ENCODE peak calls at places on chromosomes 12 and 14, in ten cellular contexts. T is WTC11, B is posterior cingulate gyrus, I is T-helper 1 cell, Z is Daoy, N is AG08396, Y is prostate gland, J is neural crest cell, P is cardiac muscle cell, F is ELR. S is an unnamed sample.
A peak's percentile ranks its signal among the peaks of the same experiment; 100 is the strongest.

GRCh38 chr14:51604078-51604477 is 47.6 kb upstream of the FRMD6 start:
- DNase-seq in T (no peak), B (no peak), I (no peak), Z (peak; percentile 32), N (peak; percentile 37), Y (no peak), J (no peak), P (peak; percentile 91), F (peak; percentile 94), S (no peak)

GRCh38 chr14:103070971-103071542 is 13.0 kb upstream of the LBHD2 start:
- DNase-seq in T (no peak), B (peak; percentile 62), I (no peak), Z (no peak), N (no peak), Y (no peak), J (no peak), P (no peak), F (no peak), S (no peak)

GRCh38 chr12:2959194-2959507 is at the start of gene TEAD4:
- DNase-seq in T (peak; percentile 91), B (peak; percentile 77), I (no peak), Z (peak; percentile 94), N (peak; percentile 98), Y (peak; percentile 60), J (peak; percentile 67), P (peak; percentile 89), F (peak; percentile 90), S (no peak)

GRCh38 chr12:105933671-105934665 is 204.8 kb downstream of the NUAK1 start:
- DNase-seq in T (no peak), B (peak; percentile 80), I (no peak), Z (peak; percentile 95), N (peak; percentile 89), Y (peak; percentile 86), J (no peak), P (peak; percentile 95), F (peak; percentile 98), S (no peak)

GRCh38 chr14:76780058-76780345 is 18.7 kb downstream of the VASH1 start:
- DNase-seq in T (no peak), B (no peak), I (no peak), Z (no peak), N (no peak), Y (no peak), J (no peak), P (no peak), F (no peak), S (no peak)

GRCh38 chr12:53775478-53776145 is 23.8 kb upstream of the CISTR start:
- DNase-seq in T (no peak), B (no peak), I (no peak), Z (no peak), N (no peak), Y (peak; percentile 24), J (no peak), P (no peak), F (no peak), S (no peak)

GRCh38 chr14:66043921-66044320 is 442.2 kb upstream of the CCDC196 start:
- DNase-seq in T (no peak), B (no peak), I (no peak), Z (peak; percentile 56), N (no peak), Y (no peak), J (no peak), P (peak; percentile 33), F (peak; percentile 46), S (no peak)

GRCh38 chr12:99984271-99985128 is at the start of gene ANKS1B:
- DNase-seq in T (peak; percentile 70), B (peak; percentile 87), I (no peak), Z (peak; percentile 67), N (peak; percentile 59), Y (peak; percentile 49), J (peak; percentile 51), P (peak; percentile 55), F (peak; percentile 45), S (no peak)

GRCh38 chr14:69268223-69268622 is 8.3 kb downstream of the GALNT16 start:
- DNase-seq in T (no peak), B (no peak), I (no peak), Z (peak; percentile 46), N (peak; percentile 47), Y (no peak), J (no peak), P (peak; percentile 31), F (peak; percentile 70), S (no peak)

GRCh38 chr12:53670308-53670707 is 5.6 kb downstream of the ATP5MC2 start:
- DNase-seq in T (no peak), B (no peak), I (no peak), Z (no peak), N (no peak), Y (no peak), J (no peak), P (peak; percentile 38), F (no peak), S (no peak)

GRCh38 chr14:35369701-35370191 is 34.8 kb downstream of the NFKBIA start:
- DNase-seq in T (no peak), B (no peak), I (no peak), Z (no peak), N (no peak), Y (peak; percentile 49), J (no peak), P (no peak), F (peak; percentile 56), S (no peak)

GRCh38 chr14:62209287-62209899 is 447.2 kb downstream of the SNAPC1 start:
- DNase-seq in T (no peak), B (no peak), I (no peak), Z (peak; percentile 51), N (peak; percentile 23), Y (no peak), J (no peak), P (peak; percentile 92), F (peak; percentile 85), S (no peak)

GRCh38 chr14:64745511-64746041 is 41.4 kb downstream of the PLEKHG3 start:
- DNase-seq in T (no peak), B (peak; percentile 41), I (no peak), Z (no peak), N (peak; percentile 80), Y (no peak), J (no peak), P (peak; percentile 55), F (peak; percentile 19), S (no peak)

GRCh38 chr12:94648578-94648977 is 1.8 kb downstream of the TMCC3 start:
- DNase-seq in T (no peak), B (no peak), I (no peak), Z (no peak), N (no peak), Y (no peak), J (no peak), P (no peak), F (peak; percentile 72), S (no peak)

GRCh38 chr14:96754162-96754844 is 42.9 kb upstream of the VRK1 start:
- DNase-seq in T (no peak), B (no peak), I (no peak), Z (peak; percentile 78), N (no peak), Y (no peak), J (no peak), P (no peak), F (peak; percentile 63), S (no peak)

GRCh38 chr14:31543969-31544799 is 17.0 kb upstream of the NUBPL start:
- DNase-seq in T (no peak), B (no peak), I (no peak), Z (no peak), N (no peak), Y (no peak), J (no peak), P (peak; percentile 27), F (peak; percentile 42), S (no peak)

GRCh38 chr12:6767592-6768384 is 1.6 kb downstream of the PTMS start:
- DNase-seq in T (no peak), B (peak; percentile 88), I (no peak), Z (peak; percentile 49), N (peak; percentile 49), Y (peak; percentile 40), J (no peak), P (peak; percentile 27), F (peak; percentile 47), S (no peak)

GRCh38 chr12:87953257-87953860 is 75.8 kb downstream of the C12orf50 start:
- DNase-seq in T (no peak), B (no peak), I (no peak), Z (peak; percentile 36), N (peak; percentile 33), Y (peak; percentile 15), J (peak; percentile 29), P (peak; percentile 68), F (peak; percentile 64), S (no peak)

GRCh38 chr14:102507026-102507860 is 2.3 kb downstream of the ANKRD9 start:
- DNase-seq in T (no peak), B (no peak), I (peak; percentile 33), Z (no peak), N (no peak), Y (no peak), J (no peak), P (peak; percentile 51), F (no peak), S (no peak)

GRCh38 chr12:6553051-6553868 is 2.6 kb downstream of the IFFO1 start:
- DNase-seq in T (no peak), B (no peak), I (no peak), Z (peak; percentile 77), N (peak; percentile 56), Y (no peak), J (no peak), P (peak; percentile 80), F (peak; percentile 80), S (no peak)

GRCh38 chr12:100437038-100437841 is 36.4 kb upstream of the NR1H4 start:
- DNase-seq in T (no peak), B (no peak), I (no peak), Z (no peak), N (no peak), Y (no peak), J (no peak), P (no peak), F (no peak), S (no peak)

GRCh38 chr14:78758333-78758732 is 588.2 kb downstream of the NRXN3 start:
- DNase-seq in T (peak; percentile 16), B (no peak), I (no peak), Z (peak; percentile 22), N (no peak), Y (no peak), J (peak; percentile 40), P (peak; percentile 11), F (peak; percentile 42), S (no peak)

GRCh38 chr14:34034447-34035176 is 83.7 kb upstream of the EGLN3 start:
- DNase-seq in T (no peak), B (no peak), I (no peak), Z (no peak), N (no peak), Y (no peak), J (no peak), P (no peak), F (no peak), S (no peak)

GRCh38 chr12:106246891-106247730 is 709 bp downstream of the CKAP4 start:
- DNase-seq in T (peak; percentile 49), B (peak; percentile 83), I (peak; percentile 67), Z (peak; percentile 64), N (peak; percentile 81), Y (peak; percentile 36), J (peak; percentile 39), P (peak; percentile 78), F (peak; percentile 70), S (peak; percentile 59)

GRCh38 chr14:21068521-21069387 is 1.4 kb upstream of the ARHGEF40 start:
- DNase-seq in T (peak; percentile 62), B (no peak), I (peak; percentile 33), Z (peak; percentile 72), N (peak; percentile 63), Y (peak; percentile 43), J (peak; percentile 57), P (peak; percentile 63), F (peak; percentile 74), S (no peak)

GRCh38 chr12:78864483-78865296 is at the start of gene SYT1:
- DNase-seq in T (peak; percentile 89), B (peak; percentile 97), I (no peak), Z (peak; percentile 92), N (peak; percentile 86), Y (peak; percentile 26), J (peak; percentile 72), P (peak; percentile 63), F (peak; percentile 94), S (no peak)

GRCh38 chr14:64966976-64967375 is 5.2 kb downstream of the RAB15 start:
- DNase-seq in T (no peak), B (no peak), I (no peak), Z (no peak), N (no peak), Y (peak; percentile 80), J (no peak), P (no peak), F (no peak), S (no peak)

GRCh38 chr12:49502590-49502989 is 36.2 kb upstream of the KCNH3 start:
- DNase-seq in T (no peak), B (no peak), I (no peak), Z (no peak), N (no peak), Y (no peak), J (no peak), P (peak; percentile 38), F (peak; percentile 43), S (no peak)

S was measured in CD4-positive, alpha-beta T cell.